ENCODE peak calls at places on chromosomes 6 and 20, in seven cellular contexts. V, A, E, G, O, F and B are unnamed samples.

GRCh38 chr6:106100755-106101154 is 14.6 kb downstream of the PRDM1 start:
- DNase-seq in F (no peak), G (no peak), A (no peak), E (no peak), V (no peak), O (no peak), B (no peak)

GRCh38 chr6:4563877-4564276 is 212.3 kb upstream of the CDYL start:
- DNase-seq in O (no peak), E (no peak), V (no peak), A (no peak), G (no peak), F (no peak), B (no peak)

GRCh38 chr6:13327691-13328075 is 654 bp downstream of the TBC1D7 start:
- DNase-seq in G (no peak), V (no peak), A (no peak), F (no peak), O (no peak), E (no peak), B (no peak)

GRCh38 chr6:11601776-11602605 is 64.4 kb downstream of the TMEM170B start:
- DNase-seq in F (no peak), O (no peak), G (no peak), V (no peak), E (peak; percentile 25), A (no peak), B (no peak)

GRCh38 chr20:30816182-30816645 is 441.2 kb upstream of the DEFB115 start:
- DNase-seq in F (no peak), G (no peak), A (no peak), V (peak; percentile 22), E (no peak), O (no peak), B (no peak)

GRCh38 chr20:47543006-47543431 is 41.3 kb downstream of the NCOA3 start:
- DNase-seq in G (no peak), V (no peak), F (no peak), A (no peak), O (no peak), E (no peak), B (no peak)

GRCh38 chr20:22905667-22906066 is 129.4 kb upstream of the SSTR4 start:
- DNase-seq in F (no peak), E (no peak), O (peak; percentile 21), A (no peak), G (peak; percentile 67), V (no peak), B (peak; percentile 60)

GRCh38 chr6:145428656-145429173 is 306.6 kb downstream of the EPM2A start:
- DNase-seq in O (no peak), V (no peak), G (no peak), A (no peak), F (no peak), E (no peak), B (no peak)

GRCh38 chr6:164069352-164070022 is 655.0 kb downstream of the QKI start:
- DNase-seq in A (no peak), V (no peak), O (no peak), G (no peak), F (no peak), E (peak; percentile 39), B (peak; percentile 73)

GRCh38 chr20:4912380-4913142 is 88.7 kb downstream of the SLC23A2 start:
- DNase-seq in O (no peak), A (no peak), E (no peak), G (no peak), F (no peak), V (no peak), B (no peak)

GRCh38 chr6:35238843-35239289 is 20.7 kb upstream of the ZNF76 start:
- DNase-seq in G (no peak), F (no peak), E (peak; percentile 33), O (no peak), A (no peak), V (no peak), B (peak; percentile 85)

GRCh38 chr6:153442096-153442495 is 311.0 kb upstream of the RGS17 start:
- DNase-seq in G (no peak), V (no peak), F (no peak), O (no peak), E (no peak), A (no peak), B (no peak)

GRCh38 chr6:21019614-21020013 is 485.4 kb downstream of the CDKAL1 start:
- DNase-seq in F (no peak), O (no peak), E (no peak), A (no peak), G (no peak), V (no peak), B (no peak)

GRCh38 chr6:43838276-43839036 is 68.4 kb downstream of the VEGFA start:
- DNase-seq in E (peak; percentile 51), A (peak; percentile 23), O (peak; percentile 28), V (no peak), F (peak; percentile 57), G (peak; percentile 33), B (peak; percentile 70)

GRCh38 chr20:22797103-22797502 is 212.7 kb upstream of the FOXA2 start:
- DNase-seq in G (no peak), V (no peak), F (no peak), A (no peak), O (no peak), E (no peak), B (no peak)

GRCh38 chr20:11035211-11035610 is 361.4 kb upstream of the JAG1 start:
- DNase-seq in G (no peak), F (no peak), O (no peak), A (no peak), V (no peak), E (no peak), B (no peak)

GRCh38 chr20:25865715-25866656 is 169.3 kb upstream of the ZNF337 start:
- DNase-seq in A (peak; percentile 77), E (peak; percentile 76), G (no peak), O (no peak), V (peak; percentile 70), F (peak; percentile 78), B (peak; percentile 85)

GRCh38 chr6:10033223-10033829 is 381.5 kb downstream of the TFAP2A start:
- DNase-seq in F (no peak), G (no peak), A (no peak), E (no peak), O (no peak), V (no peak), B (no peak)

GRCh38 chr6:100116409-100117194 is 122.6 kb upstream of the MCHR2 start:
- DNase-seq in O (no peak), G (peak; percentile 62), F (no peak), E (no peak), V (peak; percentile 22), A (peak; percentile 55), B (no peak)

GRCh38 chr20:64244870-64245603 is 10.5 kb upstream of the PCMTD2 start:
- DNase-seq in O (no peak), F (peak; percentile 9), A (no peak), V (no peak), E (no peak), G (no peak), B (no peak)

GRCh38 chr6:131931063-131931745 is 20.0 kb downstream of the CCN2 start:
- DNase-seq in O (no peak), A (no peak), V (no peak), G (no peak), E (no peak), F (no peak), B (no peak)

GRCh38 chr20:37282558-37282957 is 6.9 kb upstream of the MANBAL start:
- DNase-seq in E (no peak), G (no peak), A (peak; percentile 18), O (no peak), F (no peak), V (no peak), B (peak; percentile 82)
- TF ChIP-seq CTCF in E (no peak), G (peak; percentile 78), A (no peak), O (no peak), F (peak; percentile 42), V (no peak), B (peak; percentile 68)

GRCh38 chr20:59770270-59770669 is 163.2 kb downstream of the SYCP2 start:
- DNase-seq in G (no peak), A (no peak), E (no peak), V (no peak), O (no peak), F (no peak), B (peak; percentile 20)
- TF ChIP-seq CTCF in G (no peak), A (peak; percentile 43), E (no peak), V (no peak), O (no peak), F (no peak), B (no peak)

GRCh38 chr6:44892579-44892978 is 435.6 kb upstream of the RUNX2 start:
- DNase-seq in O (no peak), F (no peak), A (no peak), E (no peak), V (no peak), G (no peak), B (no peak)
- TF ChIP-seq CTCF in O (no peak), F (no peak), A (no peak), E (no peak), V (no peak), G (no peak), B (no peak)

GRCh38 chr6:138004423-138005287 is 102.6 kb downstream of the PERP start:
- DNase-seq in E (no peak), O (no peak), A (peak; percentile 30), G (peak; percentile 8), V (peak; percentile 46), F (no peak), B (no peak)
- TF ChIP-seq CTCF in E (peak; percentile 4), O (peak; percentile 12), A (peak; percentile 18), G (peak; percentile 51), V (peak; percentile 24), F (peak; percentile 22), B (no peak)

GRCh38 chr6:143504369-143504768 is 7.2 kb downstream of the FUCA2 start:
- DNase-seq in F (no peak), V (no peak), G (no peak), E (no peak), O (no peak), A (no peak), B (no peak)

GRCh38 chr6:143505537-143505936 is 6.0 kb downstream of the FUCA2 start:
- DNase-seq in V (no peak), A (no peak), E (no peak), G (no peak), F (no peak), O (no peak), B (no peak)

GRCh38 chr6:143505111-143505510 is 6.4 kb downstream of the FUCA2 start:
- DNase-seq in E (no peak), F (no peak), O (no peak), V (no peak), G (no peak), A (no peak), B (no peak)

GRCh38 chr6:143498428-143498827 is 13.1 kb downstream of the FUCA2 start:
- DNase-seq in G (no peak), O (no peak), F (no peak), A (no peak), V (no peak), E (no peak), B (no peak)

DNA sequence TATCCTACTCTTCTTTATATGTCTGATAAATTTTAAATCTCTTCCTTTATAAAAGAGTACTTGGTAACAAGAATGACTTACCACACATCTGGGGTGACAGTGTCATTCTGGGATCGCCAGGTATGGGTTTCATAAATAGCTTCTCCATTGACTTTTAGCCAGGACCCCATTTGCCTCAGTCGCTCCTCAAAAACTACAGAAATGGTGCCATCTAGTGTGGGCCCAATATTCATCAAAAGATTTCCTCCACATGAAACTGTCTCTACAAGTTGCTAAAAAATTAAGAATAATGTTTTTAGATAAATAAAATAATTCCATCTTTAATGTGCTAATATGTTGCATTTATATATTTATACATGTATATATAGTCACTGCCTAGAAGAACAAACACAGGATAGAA is 9.7 kb downstream of the FUCA2 start:
- DNase-seq in O (no peak), V (no peak), F (no peak), G (no peak), A (no peak), E (no peak), B (no peak)
- TF ChIP-seq CTCF in O (no peak), V (no peak), F (no peak), G (peak; percentile 11), A (no peak), E (no peak), B (no peak)